ENCODE peak calls at places on chromosomes 7 and 10, in five cellular contexts. I is Calu3; X is stimulated activated CD4-positive, alpha-beta T cell treated with anti-CD3 and anti-CD28 coated beads, Interleukin-2, amount 100 ng/mL, for 48 hours; U is RCC 7860; Y is activated naive CD4-positive, alpha-beta T cell treated with anti-CD3 and anti-CD28 coated beads, Interleukin-2, amount 10 ng/mL, durations not matched to agents 7 days and 5 days. V is an unnamed sample.

GRCh38 chr10:69434169-69434568 is 17.1 kb upstream of the TSPAN15 start:
- DNase-seq in Y (no peak), I (no peak), U (no peak), X (no peak), V (no peak)

GRCh38 chr7:82624337-82624736 is 180.8 kb upstream of the CACNA2D1 start:
- DNase-seq in I (no peak), X (no peak), Y (no peak), U (peak; percentile 35), V (no peak)

GRCh38 chr10:2921956-2922680 is 145.2 kb upstream of the PFKP start:
- DNase-seq in Y (no peak), U (peak; percentile 54), X (no peak), I (peak; percentile 20), V (no peak)

GRCh38 chr7:100171087-100171681 is 2.8 kb upstream of the GAL3ST4 start:
- DNase-seq in U (no peak), I (no peak), Y (peak; percentile 69), X (no peak), V (no peak)

GRCh38 chr7:145732521-145732920 is 384.1 kb upstream of the CNTNAP2 start:
- DNase-seq in U (no peak), I (no peak), Y (no peak), X (no peak), V (no peak)

GRCh38 chr7:99184468-99185225 is 23.3 kb downstream of the KPNA7 start:
- DNase-seq in X (no peak), U (no peak), I (no peak), Y (no peak), V (no peak)

GRCh38 chr7:10412426-10413019 is 561.1 kb upstream of the PHF14 start:
- DNase-seq in X (peak; percentile 8), U (peak; percentile 30), I (peak; percentile 49), Y (peak; percentile 29), V (peak; percentile 30)

GRCh38 chr7:74216361-74216761 is 6.6 kb downstream of the LAT2 start:
- DNase-seq in I (no peak), X (no peak), U (no peak), Y (no peak), V (no peak)

GRCh38 chr10:5609952-5610616 is 56.3 kb downstream of the ASB13 start:
- DNase-seq in I (peak; percentile 79), Y (no peak), U (peak; percentile 71), X (no peak), V (no peak)

GRCh38 chr10:129275886-129276285 is 191.2 kb upstream of the MGMT start:
- DNase-seq in I (no peak), X (no peak), Y (no peak), U (no peak), V (no peak)

GRCh38 chr10:95290801-95291633 is at the start of gene PDLIM1:
- DNase-seq in Y (peak; percentile 72), X (peak; percentile 13), U (peak; percentile 53), I (peak; percentile 79), V (no peak)

GRCh38 chr10:126240483-126240882 is 147.8 kb downstream of the ADAM12 start:
- DNase-seq in U (no peak), X (no peak), Y (no peak), I (no peak), V (no peak)

GRCh38 chr7:93018666-93019065 is 99.1 kb downstream of the SAMD9 start:
- DNase-seq in Y (no peak), I (no peak), U (no peak), X (no peak), V (no peak)

GRCh38 chr7:71237945-71238344 is 106.0 kb downstream of the GALNT17 start:
- DNase-seq in U (no peak), X (no peak), Y (no peak), I (no peak), V (no peak)

V was measured in DND-41.